ENCODE peak calls at places on chromosomes 11 and 22, in nine cellular contexts. L is AG04450; J is H4; F is dorsolateral prefrontal cortex; N is CD8-positive, alpha-beta T cell; M is ELR; O is activated naive CD4-positive, alpha-beta T cell treated with Interleukin-2 at 50 U/mL for 16 hours; W is Kasumi-1; X is stimulated activated CD8-positive, alpha-beta memory T cell treated with anti-CD3 and anti-CD28 coated beads, Interleukin-15, amount 100 ng/mL, for 48 hours. A is an unnamed sample.

GRCh38 chr22:35353318-35353717 is 27.6 kb upstream of the HMOX1 start:
- DNase-seq in L (no peak), J (no peak), F (no peak), N (no peak), M (no peak), O (no peak), W (no peak), X (no peak), A (no peak)

GRCh38 chr22:24965822-24966626 is 13.5 kb downstream of the KIAA1671 start:
- DNase-seq in L (no peak), J (no peak), F (no peak), N (no peak), M (no peak), O (no peak), W (no peak), X (no peak), A (no peak)

GRCh38 chr11:10770626-10771254 is 19.7 kb downstream of the CTR9 start:
- DNase-seq in L (no peak), J (peak), F (no peak), N (peak), M (peak), O (peak), W (peak), X (no peak), A (no peak)

GRCh38 chr11:46389450-46390330 is 1.9 kb downstream of the CHRM4 start:
- DNase-seq in L (no peak), J (peak), F (peak), N (peak), M (peak), O (peak), W (peak), X (no peak), A (peak)

GRCh38 chr22:25729595-25729994 is 12.4 kb upstream of the MYO18B start:
- DNase-seq in L (no peak), J (no peak), F (no peak), N (no peak), M (no peak), O (no peak), W (no peak), X (no peak), A (no peak)

GRCh38 chr11:34509336-34509902 is 4.2 kb downstream of the ELF5 start:
- DNase-seq in L (no peak), J (no peak), F (no peak), N (no peak), M (no peak), O (no peak), W (peak), X (no peak), A (no peak)

GRCh38 chr11:57776101-57776511 is 14.5 kb downstream of the CTNND1 start:
- DNase-seq in L (no peak), J (no peak), F (no peak), N (no peak), M (no peak), O (no peak), W (no peak), X (no peak), A (no peak)

GRCh38 chr22:32097018-32097417 is 54.0 kb downstream of the SLC5A1 start:
- DNase-seq in L (no peak), J (no peak), F (no peak), N (no peak), M (no peak), O (no peak), W (no peak), X (no peak), A (no peak)

GRCh38 chr22:17108256-17109112 is 12.7 kb downstream of the TMEM121B start:
- DNase-seq in L (no peak), J (no peak), F (no peak), N (no peak), M (no peak), O (no peak), W (no peak), X (no peak), A (no peak)

GRCh38 chr11:92107331-92107730 is 117.3 kb upstream of the FAT3 start:
- DNase-seq in L (no peak), J (no peak), F (no peak), N (no peak), M (no peak), O (no peak), W (no peak), X (no peak), A (no peak)

GRCh38 chr11:76186776-76187279 is 19.5 kb downstream of the WNT11 start:
- DNase-seq in L (no peak), J (no peak), F (no peak), N (no peak), M (no peak), O (no peak), W (no peak), X (no peak), A (no peak)

GRCh38 chr11:17986007-17986710 is 26.7 kb downstream of the SERGEF start:
- DNase-seq in L (peak), J (peak), F (no peak), N (no peak), M (peak), O (no peak), W (no peak), X (no peak), A (no peak)

GRCh38 chr11:47274495-47275235 is 4.7 kb downstream of the MADD start:
- DNase-seq in L (no peak), J (no peak), F (no peak), N (no peak), M (no peak), O (no peak), W (no peak), X (no peak), A (no peak)

GRCh38 chr22:42601879-42602465 is 12.7 kb downstream of the POLDIP3 start:
- DNase-seq in L (no peak), J (no peak), F (no peak), N (no peak), M (no peak), O (no peak), W (no peak), X (no peak), A (no peak)

GRCh38 chr11:123314972-123315371 is 115.1 kb upstream of the GRAMD1B start:
- DNase-seq in L (no peak), J (no peak), F (peak), N (no peak), M (no peak), O (no peak), W (no peak), X (no peak), A (no peak)

GRCh38 chr11:2885017-2885675 is 429 bp downstream of the CDKN1C start:
- DNase-seq in L (no peak), J (peak), F (peak), N (peak), M (peak), O (peak), W (no peak), X (peak), A (peak)

GRCh38 chr11:1570001-1570453 is 2.0 kb downstream of the DUSP8 start:
- DNase-seq in L (no peak), J (no peak), F (no peak), N (peak), M (no peak), O (no peak), W (no peak), X (no peak), A (no peak)